ENCODE peak calls at places on chromosome 3, in four cellular contexts. J, Q, W and L are unnamed samples.

GRCh38 chr3:53223541-53223966 is 32.3 kb downstream of the TKT start:
- DNase-seq in J (no peak), Q (no peak), W (no peak), L (no peak)

GRCh38 chr3:39138804-39139415 is 14.5 kb downstream of the CSRNP1 start:
- DNase-seq in J (no peak), Q (no peak), W (no peak), L (no peak)

GRCh38 chr3:71035886-71036285 is 547.6 kb downstream of the FOXP1 start:
- DNase-seq in J (no peak), Q (no peak), W (no peak), L (no peak)

GRCh38 chr3:146817705-146818104 is 212.6 kb upstream of the PLSCR5 start:
- DNase-seq in J (no peak), Q (no peak), W (no peak), L (no peak)

GRCh38 chr3:148379763-148380162 is 317.9 kb upstream of the AGTR1 start:
- DNase-seq in J (peak), Q (peak), W (no peak), L (no peak)

GRCh38 chr3:5317572-5317971 is 130.1 kb downstream of the EDEM1 start:
- DNase-seq in J (no peak), Q (peak), W (no peak), L (no peak)

GRCh38 chr3:30353711-30354467 is 252.5 kb upstream of the TGFBR2 start:
- DNase-seq in J (no peak), Q (no peak), W (no peak), L (no peak)

GRCh38 chr3:62439176-62439813 is 65.9 kb upstream of the FEZF2 start:
- DNase-seq in J (no peak), Q (no peak), W (no peak), L (no peak)

GRCh38 chr3:66812126-66812525 is 186.0 kb upstream of the KBTBD8 start:
- DNase-seq in J (no peak), Q (no peak), W (no peak), L (no peak)

GRCh38 chr3:105254154-105254553 is 112.6 kb upstream of the ALCAM start:
- DNase-seq in J (no peak), Q (no peak), W (no peak), L (no peak)

GRCh38 chr3:177332955-177333354 is 135.7 kb upstream of the TBL1XR1 start:
- DNase-seq in J (no peak), Q (no peak), W (no peak), L (no peak)

GRCh38 chr3:27312044-27312668 is 57.0 kb downstream of the NEK10 start:
- DNase-seq in J (peak), Q (peak), W (peak), L (no peak)

GRCh38 chr3:178558637-178559036 is 22.4 kb downstream of the KCNMB2 start:
- DNase-seq in J (no peak), Q (no peak), W (no peak), L (no peak)

GRCh38 chr3:40055361-40055760 is 246.0 kb downstream of the MYRIP start:
- DNase-seq in J (no peak), Q (no peak), W (no peak), L (no peak)

GRCh38 chr3:99413504-99413903 is 224.9 kb upstream of the COL8A1 start:
- DNase-seq in J (no peak), Q (no peak), W (no peak), L (no peak)

GRCh38 chr3:87167634-87168456 is 59.3 kb upstream of the CHMP2B start:
- DNase-seq in J (peak), Q (peak), W (peak), L (no peak)

GRCh38 chr3:11095932-11096265 is 58.4 kb upstream of the HRH1 start:
- DNase-seq in J (no peak), Q (no peak), W (no peak), L (no peak)

GRCh38 chr3:42520336-42520735 is 17.9 kb downstream of the VIPR1 start:
- DNase-seq in J (no peak), Q (no peak), W (no peak), L (no peak)

GRCh38 chr3:105906834-105907233 is 38.0 kb upstream of the CBLB start:
- DNase-seq in J (no peak), Q (no peak), W (no peak), L (no peak)

GRCh38 chr3:157516928-157517327 is 13.7 kb upstream of the VEPH1 start:
- DNase-seq in J (no peak), Q (no peak), W (no peak), L (no peak)

GRCh38 chr3:170493712-170494182 is 75.1 kb downstream of the CLDN11 start:
- DNase-seq in J (no peak), Q (peak), W (no peak), L (no peak)

DNA sequence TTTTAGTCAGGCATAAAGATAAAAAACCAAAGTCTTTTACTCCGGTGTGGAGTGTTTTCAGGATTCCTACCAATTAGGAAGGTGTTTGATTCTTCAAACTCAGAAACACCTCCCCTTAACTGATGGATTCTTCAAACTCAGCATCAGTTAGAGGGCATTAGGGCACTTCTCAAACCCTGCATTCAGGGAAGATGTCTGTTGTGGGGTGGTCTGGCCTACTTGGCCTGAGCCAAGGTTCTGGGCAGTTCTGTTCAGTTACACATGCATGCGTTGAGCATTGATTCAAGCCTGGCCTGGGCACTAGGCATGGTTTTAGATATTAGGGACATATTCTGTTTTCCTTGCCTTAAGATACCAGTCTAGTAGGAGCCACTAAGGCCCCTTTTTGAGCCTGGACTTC is 1.0 kb downstream of the HGD start:
- DNase-seq in J (no peak), Q (no peak), W (no peak), L (no peak)
- TF ChIP-seq FOXJ3 in J (no peak), Q (no peak), W (no peak), L (no peak)

GRCh38 chr3:14522768-14523167 is 17.4 kb downstream of the GRIP2 start:
- DNase-seq in J (no peak), Q (no peak), W (no peak), L (no peak)
- TF ChIP-seq FOXJ3 in J (no peak), Q (no peak), W (no peak), L (no peak)

DNA sequence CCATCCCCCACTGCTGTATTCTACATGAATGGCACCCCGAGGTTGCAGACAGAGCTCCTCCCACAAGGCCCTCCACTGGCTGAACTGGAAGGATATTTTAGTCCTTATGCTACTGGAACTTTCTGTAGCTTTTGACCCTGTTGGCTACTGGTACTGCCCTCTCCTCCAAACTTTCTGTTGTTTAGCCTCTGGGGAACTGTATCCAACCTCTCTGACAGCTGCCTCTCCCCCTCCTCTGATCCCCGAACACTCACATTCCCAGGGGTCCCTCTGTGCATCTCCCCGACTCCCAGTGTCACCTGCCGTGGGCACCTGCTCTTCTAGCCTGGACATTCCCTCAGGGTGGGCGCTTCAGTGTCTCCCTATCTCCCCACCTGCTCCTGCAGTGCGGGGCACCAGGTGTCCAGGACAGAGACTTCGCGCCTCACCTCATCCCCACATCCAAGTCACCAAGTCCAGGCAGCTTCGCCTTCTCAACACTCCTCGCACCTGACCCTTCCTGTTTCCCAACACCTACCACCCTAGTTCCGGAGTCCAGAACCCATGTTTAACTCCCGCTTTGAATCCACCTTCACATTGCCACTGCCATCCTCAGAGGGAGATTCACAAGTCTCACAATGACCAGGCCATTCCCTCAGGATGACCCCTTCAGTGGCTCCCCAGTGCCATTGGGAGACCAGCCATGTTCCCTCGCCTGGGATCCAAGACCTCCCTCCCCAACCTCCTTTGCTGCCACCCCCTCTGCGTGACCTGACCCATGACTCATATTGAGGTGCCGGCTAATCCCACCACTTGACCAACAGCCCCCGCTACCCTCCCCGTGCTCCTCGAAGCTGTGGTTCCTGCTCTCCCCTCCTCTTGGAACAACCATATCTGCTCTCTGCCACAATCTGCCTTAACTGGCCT is 34.2 kb downstream of the BDH1 start:
- DNase-seq in J (no peak), Q (no peak), W (no peak), L (no peak)
- TF ChIP-seq FOXJ3 in J (no peak), Q (no peak), W (no peak), L (no peak)

GRCh38 chr3:32448686-32449474 is 53.8 kb downstream of the CMTM6 start:
- DNase-seq in J (no peak), Q (no peak), W (no peak), L (no peak)
- TF ChIP-seq FOXJ3 in J (no peak), Q (no peak), W (no peak), L (no peak)

DNA sequence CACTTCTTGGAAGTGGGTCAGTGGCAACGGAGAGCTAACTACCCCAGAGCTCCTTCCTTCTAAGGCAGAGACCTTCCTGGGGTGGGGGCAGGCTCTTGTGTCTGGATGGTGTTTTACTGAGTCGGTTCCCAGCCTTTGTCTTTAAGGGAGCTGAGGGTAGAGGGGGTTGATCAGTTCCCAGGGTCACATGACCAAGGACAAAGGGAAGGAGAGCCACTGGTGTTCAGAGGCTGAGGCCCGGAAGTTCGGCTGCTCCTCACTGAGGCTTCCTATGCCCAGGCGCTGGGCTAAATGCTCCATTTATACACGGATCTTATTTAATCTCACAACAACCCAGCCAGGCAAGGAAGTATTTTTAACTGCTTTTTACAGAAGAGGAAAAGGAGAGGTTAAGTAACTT is 21.0 kb downstream of the EPHB3 start:
- DNase-seq in J (no peak), Q (no peak), W (no peak), L (peak)
- TF ChIP-seq FOXJ3 in J (no peak), Q (no peak), W (no peak), L (no peak)

GRCh38 chr3:46660003-46660402 is 33.5 kb downstream of the ALS2CL start:
- DNase-seq in J (no peak), Q (no peak), W (no peak), L (no peak)
- TF ChIP-seq FOXJ3 in J (no peak), Q (no peak), W (no peak), L (no peak)

GRCh38 chr3:194134757-194135515 is 1.0 kb upstream of the HES1 start:
- DNase-seq in J (peak), Q (peak), W (peak), L (peak)
- TF ChIP-seq FOXJ3 in J (peak), Q (peak), W (no peak), L (no peak)

DNA sequence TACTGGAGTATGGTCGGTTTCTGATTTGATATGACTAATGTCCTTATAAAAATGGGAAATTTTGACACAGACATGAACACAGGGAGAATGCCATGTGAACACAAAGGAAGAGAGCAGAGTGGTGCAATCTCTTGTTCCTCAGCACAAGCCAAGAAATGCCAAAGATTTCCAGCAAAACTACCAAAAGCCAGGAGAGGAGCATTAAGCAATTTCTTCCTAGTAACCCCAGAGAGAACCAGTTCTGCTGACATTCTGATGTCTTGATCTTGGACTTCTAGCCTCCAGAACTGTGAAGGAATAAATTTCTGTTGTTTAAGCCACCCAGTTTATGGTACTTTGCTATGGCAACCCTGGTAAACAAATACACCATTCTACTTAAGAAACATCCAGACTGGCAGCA is 227.8 kb upstream of the MRPL3 start:
- DNase-seq in J (no peak), Q (no peak), W (no peak), L (no peak)
- TF ChIP-seq FOXJ3 in J (no peak), Q (no peak), W (no peak), L (no peak)

DNA sequence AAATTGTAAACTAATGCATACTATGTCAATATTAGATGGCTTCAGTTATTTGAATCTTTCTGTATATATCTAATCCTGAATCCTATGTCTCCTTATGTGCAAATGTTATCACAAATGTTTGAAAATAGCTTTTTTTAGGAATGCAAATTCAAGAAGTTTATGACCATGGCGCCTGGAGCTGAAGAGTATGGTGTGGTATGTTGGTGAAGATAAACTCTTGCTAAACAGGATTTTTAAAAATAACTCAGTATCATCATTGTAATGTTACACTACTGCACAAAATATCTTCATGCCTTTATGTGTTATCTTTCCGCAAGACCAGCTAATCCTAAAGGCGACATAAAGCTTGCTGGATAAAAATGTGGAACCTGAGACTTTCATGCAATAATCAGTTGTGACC is 382.6 kb downstream of the ROBO1 start:
- DNase-seq in J (no peak), Q (no peak), W (no peak), L (no peak)
- TF ChIP-seq FOXJ3 in J (no peak), Q (no peak), W (no peak), L (no peak)

GRCh38 chr3:23129062-23129461 is 74.1 kb upstream of the UBE2E2 start:
- DNase-seq in J (no peak), Q (no peak), W (no peak), L (no peak)

GRCh38 chr3:23127196-23127595 is 75.9 kb upstream of the UBE2E2 start:
- DNase-seq in J (no peak), Q (no peak), W (no peak), L (no peak)

GRCh38 chr3:23130406-23130805 is 72.7 kb upstream of the UBE2E2 start:
- DNase-seq in J (no peak), Q (no peak), W (no peak), L (no peak)

GRCh38 chr3:23128655-23129054 is 74.5 kb upstream of the UBE2E2 start:
- DNase-seq in J (no peak), Q (no peak), W (no peak), L (no peak)

DNA sequence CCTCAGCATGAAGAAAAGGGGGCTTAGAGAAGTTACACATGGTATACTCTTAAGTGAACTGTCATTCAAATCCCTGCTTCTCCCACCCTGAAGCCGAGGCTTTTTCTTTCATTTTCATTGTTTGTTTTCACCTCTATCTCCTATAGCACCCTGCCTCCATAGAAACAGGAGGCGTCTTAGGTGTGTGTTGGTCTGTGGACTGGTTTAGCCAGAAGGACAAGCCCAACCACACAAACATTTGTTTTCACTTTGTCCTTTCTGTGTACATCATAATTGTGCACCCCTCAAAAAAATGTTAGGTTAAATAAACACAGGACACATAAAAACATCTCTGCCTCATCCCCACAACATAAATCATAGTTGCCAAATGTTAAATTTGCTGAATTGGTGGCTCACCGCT is 73.3 kb upstream of the UBE2E2 start:
- DNase-seq in J (no peak), Q (no peak), W (no peak), L (no peak)
- TF ChIP-seq FOXJ3 in J (no peak), Q (no peak), W (no peak), L (no peak)